ENCODE peak calls at places on chromosomes 13 and 19, in ten cellular contexts. H, D, L, M, C, I, X, Z, Y and P are unnamed samples.

GRCh38 chr19:41529484-41530183 is 46.3 kb upstream of the CEACAM21 start:
- DNase-seq in X (no peak), C (no peak), Y (no peak), I (no peak), H (no peak), D (no peak), L (no peak), Z (no peak), M (no peak), P (no peak)

GRCh38 chr13:37954191-37954590 is 84.6 kb upstream of the TRPC4 start:
- DNase-seq in I (no peak), Y (no peak), C (no peak), X (no peak), H (no peak), D (no peak), M (no peak), L (no peak), Z (no peak), P (no peak)

GRCh38 chr19:46746281-46746965 is at the start of gene STRN4:
- DNase-seq in H (peak), L (peak), X (peak), M (peak), Y (no peak), D (peak), C (peak), I (no peak), Z (peak), P (peak)

GRCh38 chr13:46232281-46232680 is 20.6 kb downstream of the LRRC63 start:
- DNase-seq in D (no peak), M (no peak), I (no peak), Y (no peak), L (no peak), H (no peak), X (no peak), Z (no peak), C (peak), P (no peak)

GRCh38 chr19:16405797-16406196 is 66.0 kb downstream of the EPS15L1 start:
- DNase-seq in Z (no peak), M (no peak), X (no peak), Y (no peak), D (no peak), I (no peak), L (no peak), C (no peak), H (no peak), P (no peak)

GRCh38 chr13:23378009-23378632 is 55.4 kb downstream of the SACS start:
- DNase-seq in M (peak), C (peak), H (peak), X (peak), I (peak), D (peak), Y (no peak), L (no peak), Z (no peak), P (peak)

GRCh38 chr13:44181938-44182337 is 191.7 kb upstream of the SERP2 start:
- DNase-seq in C (no peak), I (no peak), H (no peak), Z (no peak), Y (no peak), M (no peak), L (no peak), X (no peak), D (no peak), P (no peak)

GRCh38 chr13:31138515-31138914 is 23.2 kb downstream of the HSPH1 start:
- DNase-seq in X (no peak), Z (no peak), D (no peak), I (no peak), M (no peak), H (no peak), C (no peak), L (no peak), Y (no peak), P (no peak)

GRCh38 chr19:42198676-42199439 is 18.6 kb downstream of the DEDD2 start:
- DNase-seq in L (no peak), I (no peak), D (peak), X (no peak), M (no peak), C (no peak), H (no peak), Z (no peak), Y (no peak), P (no peak)

GRCh38 chr13:98672947-98673545 is 79.4 kb downstream of the SLC15A1 start:
- DNase-seq in C (peak), Y (peak), M (peak), X (peak), D (peak), Z (peak), L (peak), I (peak), H (peak), P (peak)

GRCh38 chr13:50596103-50596502 is 247.4 kb downstream of the DLEU7 start:
- DNase-seq in L (no peak), X (no peak), I (no peak), C (no peak), Z (no peak), Y (no peak), H (no peak), M (no peak), D (no peak), P (no peak)

GRCh38 chr13:59722580-59722900 is 441.2 kb downstream of the DIAPH3 start:
- DNase-seq in Z (no peak), I (no peak), M (no peak), L (no peak), X (no peak), C (no peak), Y (no peak), H (no peak), D (no peak), P (no peak)

GRCh38 chr19:49224856-49225255 is 67.3 kb downstream of the TRPM4 start:
- DNase-seq in H (no peak), L (peak), X (no peak), C (peak), I (no peak), Z (peak), M (peak), D (peak), Y (peak), P (peak)

GRCh38 chr13:75455962-75456361 is 26.0 kb downstream of the TBC1D4 start:
- DNase-seq in L (no peak), Z (no peak), Y (no peak), H (no peak), X (no peak), C (no peak), D (no peak), M (no peak), I (no peak), P (no peak)

GRCh38 chr13:18212873-18213272 is 968.8 kb downstream of the TUBA3C start:
- DNase-seq in L (no peak), H (no peak), Y (no peak), X (no peak), Z (no peak), C (no peak), D (peak), M (no peak), I (no peak), P (peak)

GRCh38 chr19:28987177-28987576 is 225.8 kb downstream of the UQCRFS1 start:
- DNase-seq in D (no peak), M (no peak), H (no peak), I (no peak), Y (no peak), L (no peak), C (no peak), X (no peak), Z (no peak), P (no peak)

GRCh38 chr13:102261809-102262208 is 140.0 kb downstream of the FGF14 start:
- DNase-seq in L (no peak), M (no peak), C (no peak), D (no peak), I (no peak), X (no peak), Z (no peak), Y (no peak), H (no peak), P (no peak)

GRCh38 chr19:19460761-19461265 is 54.5 kb downstream of the TSSK6 start:
- DNase-seq in Z (peak), H (no peak), L (no peak), I (peak), C (peak), M (no peak), X (peak), D (peak), Y (peak), P (peak)

GRCh38 chr13:42497798-42498197 is 76.2 kb upstream of the TNFSF11 start:
- DNase-seq in M (no peak), X (no peak), C (no peak), L (no peak), Z (no peak), Y (no peak), I (no peak), D (no peak), H (no peak), P (peak)

GRCh38 chr13:114148521-114148855 is 16.1 kb upstream of the RASA3 start:
- DNase-seq in Z (no peak), Y (peak), D (peak), C (no peak), L (no peak), X (no peak), I (no peak), H (no peak), M (no peak), P (no peak)

GRCh38 chr13:112172641-112173171 is 105.8 kb downstream of the SOX1 start:
- DNase-seq in M (no peak), X (no peak), Z (peak), H (no peak), D (no peak), I (no peak), L (no peak), Y (no peak), C (no peak), P (no peak)

GRCh38 chr19:7252364-7252763 is 41.9 kb downstream of the INSR start:
- DNase-seq in C (no peak), I (no peak), H (no peak), X (no peak), L (no peak), Y (no peak), D (no peak), M (no peak), Z (no peak), P (no peak)

GRCh38 chr13:46146898-46147297 is 35.1 kb downstream of the LCP1 start:
- DNase-seq in L (no peak), C (peak), I (no peak), Y (no peak), D (no peak), X (no peak), Z (peak), H (no peak), M (no peak), P (peak)

GRCh38 chr19:9009935-9010651 is at the start of gene MUC16:
- DNase-seq in M (no peak), X (no peak), I (no peak), L (no peak), Z (no peak), D (no peak), H (no peak), Y (no peak), C (no peak), P (no peak)

GRCh38 chr13:31920301-31920818 is 111.2 kb upstream of the FRY start:
- DNase-seq in C (peak), L (no peak), D (no peak), Y (no peak), Z (no peak), I (no peak), X (no peak), M (no peak), H (no peak), P (peak)

GRCh38 chr13:71879129-71879535 is 12.1 kb upstream of the DACH1 start:
- DNase-seq in D (no peak), I (no peak), Z (peak), Y (peak), L (no peak), X (no peak), H (no peak), C (no peak), M (no peak), P (peak)

GRCh38 chr19:41785653-41786052 is 10.7 kb upstream of the CEACAM3 start:
- DNase-seq in M (peak), H (peak), D (peak), L (peak), C (peak), Z (peak), Y (peak), X (peak), I (peak), P (peak)

GRCh38 chr19:46818812-46819211 is 30.4 kb upstream of the SLC1A5 start:
- DNase-seq in Y (no peak), X (no peak), Z (no peak), M (no peak), H (no peak), L (no peak), C (peak), I (no peak), D (no peak), P (peak)

GRCh38 chr13:29589234-29589633 is 6.3 kb downstream of the SLC7A1 start:
- DNase-seq in M (peak), X (no peak), Z (peak), H (no peak), C (peak), D (no peak), L (no peak), Y (no peak), I (no peak), P (peak)

GRCh38 chr19:41172297-41173164 is 20.5 kb upstream of the CYP2S1 start:
- DNase-seq in I (no peak), Z (no peak), L (no peak), C (no peak), M (no peak), Y (no peak), H (no peak), D (no peak), X (no peak), P (no peak)

GRCh38 chr13:60311527-60311926 is 85.5 kb upstream of the TDRD3 start:
- DNase-seq in M (no peak), I (no peak), C (no peak), H (no peak), X (no peak), Z (no peak), D (no peak), Y (no peak), L (no peak), P (no peak)

GRCh38 chr13:77946522-77946921 is 27.9 kb upstream of the EDNRB start:
- DNase-seq in X (no peak), I (no peak), H (no peak), C (no peak), L (no peak), Z (no peak), M (no peak), D (no peak), Y (no peak), P (no peak)

GRCh38 chr19:850221-850978 is 1.7 kb upstream of the ELANE start:
- DNase-seq in I (peak), M (peak), Z (peak), C (peak), X (peak), L (no peak), H (no peak), Y (peak), D (no peak), P (peak)